ENCODE peak calls at places on chromosomes 11 and 22, in eight cellular contexts. K is GM23248, Q is GM12878, E is IMR-90, N is neural progenitor cell, G is OCI-LY7, W is mammary epithelial cell, B is H1. L is an unnamed sample. For H3K9me3, the result is how much of the 10 kb centered on the place peaks cover.

GRCh38 chr22:21621891-21622623 is 7.8 kb downstream of the YDJC start:
- DNase-seq in K (peak), Q (no peak), E (no peak), N (no peak), G (no peak), W (no peak), B (no peak), L (peak)

GRCh38 chr22:23119492-23120414 is 22.0 kb downstream of the RSPH14 start:
- DNase-seq in K (no peak), Q (no peak), E (no peak), N (no peak), G (no peak), W (no peak), B (no peak), L (no peak)

GRCh38 chr22:24327827-24328226 is 57.2 kb downstream of the SPECC1L start:
- DNase-seq in K (no peak), Q (no peak), E (no peak), N (no peak), G (no peak), W (no peak), B (no peak), L (no peak)

GRCh38 chr22:23769321-23769965 is 1.7 kb upstream of the CHCHD10 start:
- DNase-seq in K (no peak), Q (no peak), E (no peak), N (no peak), G (peak), W (no peak), B (no peak), L (no peak)

GRCh38 chr22:45482169-45482568 is 20.5 kb upstream of the FBLN1 start:
- DNase-seq in K (no peak), Q (no peak), E (no peak), N (peak), G (no peak), W (no peak), B (no peak), L (no peak)

GRCh38 chr22:30277547-30278344 is 11.1 kb upstream of the OSM start:
- DNase-seq in K (peak), Q (no peak), E (peak), N (peak), G (no peak), W (peak), B (no peak), L (peak)

GRCh38 chr11:1059759-1060158 is 14.9 kb upstream of the MUC2 start:
- DNase-seq in K (no peak), Q (no peak), E (no peak), N (no peak), G (no peak), W (no peak), B (no peak), L (no peak)

GRCh38 chr11:77096591-77097019 is 6.0 kb upstream of the OMP start:
- DNase-seq in K (no peak), Q (no peak), E (no peak), N (no peak), G (no peak), W (no peak), B (no peak), L (no peak)

GRCh38 chr22:36506637-36507517 is at the start of gene FOXRED2:
- DNase-seq in K (peak), Q (no peak), E (peak), N (peak), G (peak), W (peak), B (peak), L (peak)

GRCh38 chr22:40178417-40179409 is 988 bp downstream of the TNRC6B start:
- DNase-seq in K (peak), Q (no peak), E (peak), N (peak), G (peak), W (no peak), B (no peak), L (peak)

GRCh38 chr22:40175571-40176105 is 2.1 kb upstream of the TNRC6B start:
- DNase-seq in K (peak), Q (no peak), E (no peak), N (no peak), G (no peak), W (no peak), B (no peak), L (no peak)

GRCh38 chr22:40176921-40177737 is 596 bp upstream of the TNRC6B start:
- DNase-seq in K (peak), Q (peak), E (peak), N (peak), G (peak), W (peak), B (peak), L (peak)

GRCh38 chr22:40179535-40179934 is 1.8 kb downstream of the TNRC6B start:
- DNase-seq in K (peak), Q (no peak), E (no peak), N (no peak), G (no peak), W (no peak), B (no peak), L (no peak)

DNA sequence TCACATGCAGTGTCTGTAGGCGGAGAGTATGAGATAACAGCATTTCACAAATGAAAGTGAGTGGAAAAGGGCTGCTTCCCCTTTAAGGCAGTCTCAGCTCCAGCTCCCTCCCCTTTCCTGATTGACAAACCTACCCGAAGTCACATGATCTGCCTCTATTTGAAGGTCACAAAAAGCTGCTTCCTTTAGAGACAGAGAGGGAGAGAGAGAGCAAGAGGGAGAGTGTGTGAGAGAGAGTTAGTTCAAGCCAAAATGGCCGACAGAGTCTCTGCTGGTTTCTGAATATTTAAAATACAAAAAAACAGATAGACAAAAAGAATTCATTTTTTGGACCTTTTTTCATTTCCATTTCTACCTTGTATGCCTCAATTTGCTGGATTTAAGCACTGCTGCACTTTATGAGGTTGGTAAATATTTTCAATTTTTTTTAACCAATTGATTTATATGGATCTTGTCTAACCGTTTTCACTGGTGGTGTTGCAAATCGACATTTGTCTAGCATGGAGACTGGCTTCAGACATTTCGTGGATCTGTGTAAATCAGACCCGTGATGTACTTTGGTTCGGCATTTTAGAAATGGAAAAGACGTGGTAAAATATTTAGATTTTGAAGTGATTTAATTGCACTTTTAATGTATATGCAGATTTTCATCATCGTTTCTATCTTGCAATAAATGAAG is at the start of gene TNRC6B:
- DNase-seq in K (peak), Q (peak), E (peak), N (peak), G (peak), W (peak), B (peak), L (peak)
- H2AFZ ChIP-seq in K (peak), Q (peak), E (peak), N (no peak), G (peak), W (peak), B (no peak), L (peak)

DNA sequence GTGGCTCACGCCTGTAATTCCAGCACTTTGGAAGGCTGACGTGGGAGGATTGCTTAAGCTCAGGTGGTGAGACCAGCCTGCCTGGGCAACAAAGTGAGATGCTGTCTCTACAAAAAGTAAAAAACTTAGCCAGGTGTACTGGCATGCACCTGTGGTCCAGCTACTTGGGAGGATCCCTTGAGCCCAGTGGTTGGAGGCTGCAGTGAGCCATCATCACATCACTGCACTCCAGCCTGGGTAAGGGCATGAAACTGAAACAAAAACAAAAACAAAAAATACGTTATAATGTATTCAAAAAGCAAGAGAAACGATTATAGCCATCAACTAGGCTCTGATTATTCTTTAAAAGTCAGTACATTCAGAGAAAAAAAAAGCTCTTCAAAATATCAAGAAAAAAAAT is 62.5 kb downstream of the TCF20 start:
- DNase-seq in K (no peak), Q (no peak), E (no peak), N (no peak), G (no peak), W (no peak), B (no peak), L (no peak)
- H3K9me3 ChIP-seq in K (under half), Q (under half), E (under half), N (under half), G (under half), W (under half), B (under half), L (under half)

GRCh38 chr11:102530558-102530957 is at the start of gene MMP7:
- DNase-seq in K (peak), Q (no peak), E (peak), N (no peak), G (no peak), W (peak), B (no peak), L (peak)
- H2AFZ ChIP-seq in K (peak), Q (no peak), E (peak), N (peak), G (no peak), W (peak), B (peak), L (no peak)

DNA sequence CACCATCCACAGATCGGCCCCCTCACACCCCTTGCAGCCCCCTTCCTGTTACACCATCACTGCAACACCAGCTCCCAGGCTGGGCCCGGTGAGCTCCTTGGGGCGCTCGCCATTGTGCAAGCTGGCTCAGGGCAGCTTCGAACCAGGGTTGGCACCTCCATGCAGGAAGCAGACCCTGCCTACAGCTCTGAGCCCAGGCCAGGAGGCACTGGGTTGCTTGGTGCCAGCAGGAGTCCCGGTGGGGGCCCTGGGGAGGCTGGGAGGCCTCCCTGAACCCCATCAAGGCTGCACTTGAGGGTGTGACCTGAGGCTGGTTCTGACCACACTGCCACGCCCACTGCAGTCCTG is 417.1 kb downstream of the CTTN start:
- DNase-seq in K (no peak), Q (no peak), E (no peak), N (no peak), G (no peak), W (no peak), B (no peak), L (no peak)
- H3K9me3 ChIP-seq in K (under half), Q (under half), E (under half), N (under half), G (under half), W (under half), B (under half), L (under half)

GRCh38 chr11:44067266-44067665 is 1.2 kb downstream of the ACCS start:
- DNase-seq in K (no peak), Q (no peak), E (no peak), N (no peak), G (no peak), W (no peak), B (no peak), L (no peak)
- H2AFZ ChIP-seq in K (peak), Q (no peak), E (no peak), N (no peak), G (no peak), W (no peak), B (no peak), L (no peak)

GRCh38 chr22:47386812-47387510 is 624.5 kb downstream of the TBC1D22A start:
- DNase-seq in K (no peak), Q (no peak), E (no peak), N (no peak), G (no peak), W (no peak), B (no peak), L (no peak)
- H3K9me3 ChIP-seq in K (under half), Q (under half), E (under half), N (under half), G (under half), W (half or more), B (half or more), L (under half)

GRCh38 chr11:61972796-61973602 is 5.6 kb upstream of the FTH1 start:
- DNase-seq in K (peak), Q (no peak), E (peak), N (no peak), G (no peak), W (peak), B (no peak), L (no peak)

GRCh38 chr11:61972112-61972795 is 4.8 kb upstream of the FTH1 start:
- DNase-seq in K (no peak), Q (no peak), E (no peak), N (no peak), G (no peak), W (no peak), B (no peak), L (peak)

GRCh38 chr11:61975638-61976419 is 8.4 kb upstream of the FTH1 start:
- DNase-seq in K (no peak), Q (no peak), E (no peak), N (no peak), G (no peak), W (no peak), B (no peak), L (no peak)

GRCh38 chr11:61974766-61975631 is 7.6 kb upstream of the FTH1 start:
- DNase-seq in K (no peak), Q (no peak), E (no peak), N (no peak), G (no peak), W (peak), B (no peak), L (no peak)

GRCh38 chr11:61973603-61974162 is 6.2 kb upstream of the FTH1 start:
- DNase-seq in K (no peak), Q (no peak), E (no peak), N (peak), G (no peak), W (peak), B (no peak), L (no peak)
- H2AFZ ChIP-seq in K (peak), Q (no peak), E (peak), N (no peak), G (no peak), W (peak), B (no peak), L (no peak)

DNA sequence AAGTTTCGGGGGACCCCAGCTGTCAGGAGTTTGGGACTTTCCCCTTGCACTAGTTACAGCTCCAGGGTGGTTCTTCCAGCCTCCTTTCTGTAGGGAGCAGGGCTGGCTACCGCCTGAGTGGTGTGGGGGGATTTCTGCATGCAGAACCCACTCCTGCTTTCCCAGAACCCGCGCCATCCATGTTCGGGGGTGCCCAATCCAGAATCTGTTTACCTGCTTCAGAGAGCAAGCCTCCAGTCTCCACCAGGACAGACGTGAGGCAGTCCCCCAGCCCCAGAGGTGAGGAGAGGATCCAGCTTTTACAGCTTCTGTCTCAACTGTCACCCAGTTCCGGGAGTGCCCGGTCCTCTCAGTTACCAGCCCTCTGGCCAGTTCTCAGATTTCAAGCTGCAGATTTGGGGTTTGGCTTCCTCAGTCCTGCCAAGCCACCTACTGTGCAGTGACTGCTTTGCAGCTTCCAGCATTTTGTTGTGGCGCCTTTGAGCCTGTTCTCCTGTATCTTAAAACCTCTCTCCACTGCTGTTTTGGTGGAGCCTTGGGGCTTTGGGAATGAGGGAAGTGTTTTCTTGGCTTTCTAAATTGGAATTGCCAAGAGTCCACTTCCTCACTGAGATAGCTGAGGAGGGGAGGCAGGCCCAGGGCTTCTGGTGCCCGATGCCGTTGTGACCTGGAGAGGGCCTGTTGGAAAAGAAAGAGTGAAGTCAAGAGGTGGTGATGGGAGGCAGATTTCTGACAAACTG is 513.2 kb downstream of the TBC1D22A start:
- DNase-seq in K (no peak), Q (no peak), E (no peak), N (no peak), G (no peak), W (no peak), B (no peak), L (peak)
- H3K9me3 ChIP-seq in K (under half), Q (under half), E (under half), N (under half), G (under half), W (under half), B (half or more), L (under half)

DNA sequence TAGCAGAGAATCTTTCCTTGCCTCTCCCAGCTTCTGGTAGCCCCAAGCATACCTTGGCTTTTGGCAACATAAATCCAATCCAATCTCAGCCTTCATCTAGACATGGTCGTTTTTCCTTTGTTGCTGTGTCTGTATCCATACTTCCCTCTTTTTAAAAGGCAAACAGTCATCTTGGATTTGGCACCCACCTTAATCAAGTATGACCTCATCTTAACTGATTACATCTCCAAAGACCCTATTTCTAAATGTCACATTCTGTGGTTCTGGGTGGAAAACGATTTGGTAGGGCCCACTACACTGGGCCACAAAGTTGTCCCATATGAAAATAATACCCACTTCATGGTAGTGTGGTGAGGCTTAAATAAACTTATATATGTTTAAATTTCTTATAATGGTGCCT is 852 bp downstream of the BUD13 start:
- DNase-seq in K (no peak), Q (no peak), E (no peak), N (no peak), G (peak), W (no peak), B (no peak), L (no peak)
- H2AFZ ChIP-seq in K (peak), Q (no peak), E (no peak), N (no peak), G (peak), W (peak), B (no peak), L (no peak)

GRCh38 chr11:35042265-35042664 is 96.7 kb upstream of the CD44 start:
- DNase-seq in K (no peak), Q (no peak), E (no peak), N (no peak), G (no peak), W (no peak), B (no peak), L (no peak)

GRCh38 chr11:35041070-35041554 is 97.9 kb upstream of the CD44 start:
- DNase-seq in K (no peak), Q (no peak), E (no peak), N (no peak), G (no peak), W (no peak), B (no peak), L (no peak)

GRCh38 chr11:35045219-35045819 is 93.7 kb upstream of the CD44 start:
- DNase-seq in K (no peak), Q (no peak), E (no peak), N (no peak), G (no peak), W (no peak), B (no peak), L (no peak)

GRCh38 chr11:35043933-35044332 is 95.0 kb upstream of the CD44 start:
- DNase-seq in K (no peak), Q (no peak), E (no peak), N (no peak), G (no peak), W (no peak), B (no peak), L (peak)

DNA sequence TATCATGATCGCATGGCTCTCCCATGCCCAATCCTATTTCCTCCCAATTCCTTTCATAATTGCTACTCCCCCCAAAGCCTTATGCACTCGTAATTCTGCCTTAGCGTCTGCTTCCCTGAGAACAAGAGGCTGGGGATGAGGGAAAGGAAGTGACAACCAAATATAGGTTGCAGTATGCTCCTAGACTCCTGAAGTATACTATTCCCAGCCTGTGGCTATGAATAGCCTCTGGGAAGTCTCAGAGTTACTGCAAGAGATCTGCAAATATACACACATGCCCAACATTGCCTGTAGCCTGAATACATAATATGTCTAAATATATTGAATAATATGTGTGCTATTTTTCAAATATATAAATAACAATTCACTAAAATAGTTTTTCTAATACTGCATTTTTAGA is 96.1 kb upstream of the CD44 start:
- DNase-seq in K (no peak), Q (no peak), E (no peak), N (no peak), G (no peak), W (no peak), B (no peak), L (no peak)
- H3K9me3 ChIP-seq in K (under half), Q (under half), E (under half), N (under half), G (under half), W (under half), B (under half), L (under half)